ENCODE peak calls at places on chromosomes 2 and 18, in six cellular contexts. K, S, C, Q, X and J are unnamed samples.

GRCh38 chr18:37383036-37383788 is 182.4 kb downstream of the CELF4 start:
- DNase-seq in X (no peak), S (no peak), Q (no peak), C (no peak), K (no peak), J (no peak)

GRCh38 chr2:239263231-239263936 is 137.4 kb downstream of the HDAC4 start:
- DNase-seq in Q (no peak), S (no peak), X (peak; percentile 66), K (no peak), C (peak; percentile 11), J (no peak)

GRCh38 chr2:41926614-41927580 is 120.9 kb upstream of the PKDCC start:
- DNase-seq in C (peak; percentile 37), K (peak; percentile 28), Q (no peak), S (peak; percentile 56), X (no peak), J (no peak)

GRCh38 chr2:127508621-127509034 is 17.7 kb downstream of the IWS1 start:
- DNase-seq in S (peak; percentile 38), C (peak; percentile 62), X (no peak), K (peak; percentile 26), Q (no peak), J (no peak)

GRCh38 chr2:236449167-236449586 is 120.4 kb upstream of the ACKR3 start:
- DNase-seq in X (peak; percentile 39), C (no peak), K (no peak), S (no peak), Q (no peak), J (no peak)

GRCh38 chr2:218991674-218992168 is 1.5 kb downstream of the CRYBA2 start:
- DNase-seq in C (no peak), X (no peak), Q (no peak), S (no peak), K (peak; percentile 49), J (no peak)

GRCh38 chr2:180077295-180077906 is 70.3 kb upstream of the CWC22 start:
- DNase-seq in S (no peak), C (no peak), Q (no peak), K (peak; percentile 14), X (no peak), J (no peak)

GRCh38 chr2:126761981-126762878 is 106.3 kb downstream of the GYPC start:
- DNase-seq in X (no peak), K (no peak), Q (no peak), S (no peak), C (no peak), J (no peak)

GRCh38 chr2:200631287-200631686 is 45.5 kb downstream of the AOX1 start:
- DNase-seq in Q (no peak), C (no peak), K (no peak), X (no peak), S (no peak), J (no peak)

GRCh38 chr2:26086779-26087178 is 52.9 kb downstream of the RAB10 start:
- DNase-seq in S (no peak), K (no peak), X (no peak), Q (no peak), C (no peak), J (no peak)

GRCh38 chr2:146124741-146125140 is 1604.8 kb upstream of the ZEB2 start:
- DNase-seq in K (no peak), C (no peak), Q (no peak), S (no peak), X (no peak), J (no peak)

GRCh38 chr2:134170700-134171099 is 83.2 kb upstream of the MGAT5 start:
- DNase-seq in C (no peak), S (no peak), Q (no peak), X (no peak), K (no peak), J (no peak)

GRCh38 chr2:63914311-63914710 is 72.6 kb downstream of the UGP2 start:
- DNase-seq in C (no peak), Q (no peak), S (no peak), X (no peak), K (no peak), J (no peak)

GRCh38 chr2:142670362-142670761 is 207.1 kb upstream of the KYNU start:
- DNase-seq in S (no peak), C (no peak), K (no peak), X (no peak), Q (no peak), J (no peak)

GRCh38 chr2:221124542-221125235 is 447.4 kb downstream of the EPHA4 start:
- DNase-seq in Q (no peak), S (no peak), K (no peak), X (peak; percentile 13), C (no peak), J (no peak)

GRCh38 chr2:3523551-3524041 is 4.3 kb upstream of the ADI1 start:
- DNase-seq in S (no peak), C (no peak), Q (no peak), K (no peak), X (no peak), J (no peak)

GRCh38 chr2:193527146-193527545 is 1332.4 kb upstream of the TMEFF2 start:
- DNase-seq in K (no peak), Q (no peak), X (no peak), C (no peak), S (no peak), J (no peak)

GRCh38 chr18:78971511-78972245 is 7.9 kb upstream of the SALL3 start:
- DNase-seq in X (no peak), S (no peak), Q (no peak), K (no peak), C (no peak), J (no peak)

GRCh38 chr2:11160731-11161455 is 5.6 kb downstream of the SLC66A3 start:
- DNase-seq in C (peak; percentile 30), K (no peak), S (no peak), Q (no peak), X (no peak), J (no peak)

GRCh38 chr2:157789933-157790511 is 86.1 kb downstream of the ACVR1 start:
- DNase-seq in Q (no peak), C (peak; percentile 70), X (no peak), K (no peak), S (no peak), J (no peak)

GRCh38 chr2:159773876-159774275 is 24.1 kb downstream of the CD302 start:
- DNase-seq in X (no peak), S (no peak), K (no peak), Q (no peak), C (no peak), J (no peak)

GRCh38 chr2:45871541-45871940 is 220.1 kb downstream of the PRKCE start:
- DNase-seq in C (no peak), X (no peak), S (no peak), Q (no peak), K (no peak), J (no peak)

GRCh38 chr2:145076085-145076484 is 556.2 kb upstream of the ZEB2 start:
- DNase-seq in C (no peak), X (no peak), K (no peak), S (no peak), Q (no peak), J (no peak)

GRCh38 chr2:162061021-162061420 is 13.0 kb downstream of the DPP4 start:
- DNase-seq in K (no peak), C (no peak), X (no peak), S (no peak), Q (no peak), J (peak; percentile 29)

GRCh38 chr2:238285653-238286082 is 2.7 kb downstream of the PER2 start:
- DNase-seq in C (peak; percentile 89), Q (peak; percentile 90), X (peak; percentile 56), K (no peak), S (peak; percentile 65), J (peak; percentile 97)

GRCh38 chr2:58435246-58435645 is 194.1 kb upstream of the FANCL start:
- DNase-seq in K (no peak), Q (no peak), X (no peak), C (no peak), S (no peak), J (no peak)

GRCh38 chr2:11367170-11367569 is 22.7 kb upstream of the ROCK2 start:
- DNase-seq in X (no peak), S (no peak), K (no peak), C (no peak), Q (no peak), J (no peak)

GRCh38 chr2:20661028-20661980 is 5.6 kb upstream of the GDF7 start:
- DNase-seq in K (peak; percentile 74), S (peak; percentile 42), X (peak; percentile 85), C (peak; percentile 73), Q (no peak), J (no peak)

GRCh38 chr2:47009368-47009767 is 93.8 kb upstream of the MCFD2 start:
- DNase-seq in C (no peak), S (no peak), K (no peak), X (no peak), Q (no peak), J (no peak)
- H3K27ac ChIP-seq in C (peak overlapping the region; percentile 88), S (no peak overlapping the region), K (no peak overlapping the region), X (peak overlapping the region; percentile 31), Q (peak overlapping the region; percentile 6), J (peak overlapping the region; percentile 93)

DNA sequence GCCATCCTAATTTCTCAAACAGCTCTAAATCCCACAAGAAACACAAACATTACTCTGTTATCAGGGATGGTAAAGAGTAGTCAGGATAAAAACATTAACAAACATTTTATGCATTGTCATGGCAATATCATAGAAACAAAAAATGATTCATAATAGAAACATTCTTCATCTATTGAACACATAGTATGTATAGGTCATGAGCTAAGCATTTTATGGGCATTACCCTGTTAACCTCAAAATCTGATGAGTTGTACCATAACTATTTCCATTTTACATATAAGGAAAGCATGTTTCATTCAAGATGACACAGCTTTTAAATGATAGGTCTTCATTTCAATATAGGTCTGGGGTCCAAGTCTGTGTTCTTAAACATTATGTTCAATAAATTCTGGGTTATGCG is 344.9 kb downstream of the RND3 start:
- DNase-seq in C (no peak), K (no peak), X (no peak), Q (no peak), S (no peak), J (no peak)
- TF ChIP-seq POLR2A in C (no peak), K (no peak), X (no peak), Q (no peak), S (no peak), J (no peak)

DNA sequence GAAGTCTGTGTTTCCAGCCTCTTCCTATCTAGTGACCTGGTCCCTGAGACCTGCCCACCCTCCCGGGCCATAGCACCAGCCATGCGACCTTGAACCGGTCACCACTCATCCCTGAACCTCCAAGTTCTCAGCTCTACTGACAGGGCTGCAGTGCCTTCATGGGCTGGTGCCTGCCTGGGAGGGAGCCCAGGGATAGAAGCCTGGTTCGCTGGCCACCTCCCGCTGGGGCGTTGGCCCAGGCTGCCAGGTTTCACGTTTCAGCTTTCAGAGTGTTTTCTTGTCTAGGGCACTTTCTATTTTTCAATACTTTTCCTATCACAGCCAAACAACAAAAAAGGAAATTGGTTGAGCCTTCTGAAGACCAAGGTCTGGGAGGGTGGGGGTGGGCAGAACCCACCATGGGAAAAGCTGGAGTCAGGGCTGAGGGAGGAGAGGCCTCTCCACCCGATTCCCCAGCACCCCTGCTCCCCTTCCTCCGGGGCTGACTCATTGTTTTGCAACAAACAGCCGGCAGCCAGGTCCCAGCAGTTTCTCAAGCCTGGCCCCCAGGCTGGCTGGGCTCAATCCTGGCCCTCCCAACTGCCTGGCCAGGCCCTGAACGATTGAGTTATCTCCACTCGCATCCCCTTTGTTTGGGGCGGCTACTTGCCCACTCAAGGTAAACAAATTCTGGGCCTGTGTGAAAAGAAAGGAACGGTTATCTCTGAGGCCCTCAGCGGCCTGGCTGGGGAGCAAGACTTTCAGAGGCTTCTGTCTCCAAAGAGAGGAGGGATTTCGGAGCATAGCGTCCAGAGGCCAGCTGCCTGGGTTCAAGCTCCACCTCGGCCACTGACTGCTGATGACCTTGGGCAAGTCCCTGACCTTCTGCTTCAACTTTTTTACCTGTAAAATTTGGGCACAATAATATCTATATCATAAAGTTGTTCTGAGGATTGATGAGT is 47.5 kb downstream of the ZFP36L2 start:
- DNase-seq in X (no peak), K (peak; percentile 81), S (peak; percentile 90), Q (peak; percentile 54), C (peak; percentile 78), J (peak; percentile 93)
- TF ChIP-seq EP300 in X (no peak), K (peak; percentile 93), S (no peak), Q (no peak), C (no peak), J (no peak)

GRCh38 chr2:217793566-217794132 is 209.1 kb downstream of the TNS1 start:
- DNase-seq in X (no peak), S (no peak), K (no peak), C (no peak), Q (no peak), J (peak; percentile 74)
- H3K27ac ChIP-seq in X (no peak overlapping the region), S (no peak overlapping the region), K (no peak overlapping the region), C (peak overlapping the region; percentile 15), Q (no peak overlapping the region), J (peak overlapping the region; percentile 57)